ENCODE peak calls at places on chromosome 1, in ten cellular contexts. One of them, this sample, is unnamed. For H3K27me3, the result is how much of the 10 kb centered on the place peaks cover.

GRCh38 chr1:2504224-2504948 is 22.0 kb downstream of the PANK4 start:
- DNase-seq in SK-N-SH: no peak
- DNase-seq in stomach: no peak
- DNase-seq in esophagus muscularis mucosa: no peak
- DNase-seq in breast epithelium: no peak
- DNase-seq in transverse colon: no peak
- DNase-seq in GM23338: no peak
- DNase-seq in H1: no peak
- DNase-seq in suprapubic skin: no peak
- DNase-seq in sigmoid colon: no peak
- DNase-seq in this sample: no peak

GRCh38 chr1:116982319-116983004 is 19.1 kb upstream of the CD101 start:
- DNase-seq in SK-N-SH: no peak
- DNase-seq in stomach: no peak
- DNase-seq in esophagus muscularis mucosa: peak
- DNase-seq in breast epithelium: no peak
- DNase-seq in transverse colon: peak
- DNase-seq in GM23338: peak
- DNase-seq in H1: peak
- DNase-seq in suprapubic skin: no peak
- DNase-seq in sigmoid colon: no peak
- DNase-seq in this sample: no peak

GRCh38 chr1:230500063-230500462 is 73.9 kb upstream of the PGBD5 start:
- DNase-seq in SK-N-SH: no peak
- DNase-seq in stomach: no peak
- DNase-seq in esophagus muscularis mucosa: no peak
- DNase-seq in breast epithelium: no peak
- DNase-seq in transverse colon: no peak
- DNase-seq in GM23338: no peak
- DNase-seq in H1: no peak
- DNase-seq in suprapubic skin: no peak
- DNase-seq in sigmoid colon: no peak
- DNase-seq in this sample: no peak

GRCh38 chr1:239778221-239778813 is 313.4 kb upstream of the FMN2 start:
- DNase-seq in SK-N-SH: no peak
- DNase-seq in stomach: no peak
- DNase-seq in esophagus muscularis mucosa: no peak
- DNase-seq in breast epithelium: no peak
- DNase-seq in transverse colon: no peak
- DNase-seq in GM23338: no peak
- DNase-seq in H1: no peak
- DNase-seq in suprapubic skin: no peak
- DNase-seq in sigmoid colon: no peak
- DNase-seq in this sample: peak

GRCh38 chr1:116878804-116879477 is 30.8 kb upstream of the PTGFRN start:
- DNase-seq in SK-N-SH: peak
- DNase-seq in stomach: no peak
- DNase-seq in esophagus muscularis mucosa: no peak
- DNase-seq in breast epithelium: peak
- DNase-seq in transverse colon: no peak
- DNase-seq in GM23338: peak
- DNase-seq in H1: no peak
- DNase-seq in suprapubic skin: no peak
- DNase-seq in sigmoid colon: peak
- DNase-seq in this sample: peak

GRCh38 chr1:116380499-116381316 is 7.7 kb downstream of the ATP1A1 start:
- DNase-seq in SK-N-SH: no peak
- DNase-seq in stomach: no peak
- DNase-seq in esophagus muscularis mucosa: no peak
- DNase-seq in breast epithelium: no peak
- DNase-seq in transverse colon: no peak
- DNase-seq in GM23338: no peak
- DNase-seq in H1: no peak
- DNase-seq in suprapubic skin: no peak
- DNase-seq in sigmoid colon: no peak
- DNase-seq in this sample: no peak

GRCh38 chr1:80066060-80066459 is 1059.5 kb upstream of the ADGRL4 start:
- DNase-seq in SK-N-SH: no peak
- DNase-seq in stomach: no peak
- DNase-seq in esophagus muscularis mucosa: no peak
- DNase-seq in breast epithelium: no peak
- DNase-seq in transverse colon: no peak
- DNase-seq in GM23338: no peak
- DNase-seq in H1: no peak
- DNase-seq in suprapubic skin: no peak
- DNase-seq in sigmoid colon: no peak
- DNase-seq in this sample: no peak

GRCh38 chr1:53592521-53592982 is 133.4 kb downstream of the DMRTB1 start:
- DNase-seq in SK-N-SH: peak
- DNase-seq in stomach: peak
- DNase-seq in esophagus muscularis mucosa: no peak
- DNase-seq in breast epithelium: peak
- DNase-seq in transverse colon: peak
- DNase-seq in GM23338: peak
- DNase-seq in H1: peak
- DNase-seq in suprapubic skin: peak
- DNase-seq in sigmoid colon: peak
- DNase-seq in this sample: peak

GRCh38 chr1:41860214-41860613 is 58.5 kb downstream of the HIVEP3 start:
- DNase-seq in SK-N-SH: no peak
- DNase-seq in stomach: no peak
- DNase-seq in esophagus muscularis mucosa: no peak
- DNase-seq in breast epithelium: no peak
- DNase-seq in transverse colon: no peak
- DNase-seq in GM23338: no peak
- DNase-seq in H1: no peak
- DNase-seq in suprapubic skin: no peak
- DNase-seq in sigmoid colon: no peak
- DNase-seq in this sample: no peak

GRCh38 chr1:77282866-77283539 is 1.2 kb downstream of the AK5 start:
- DNase-seq in SK-N-SH: peak
- DNase-seq in stomach: no peak
- DNase-seq in esophagus muscularis mucosa: no peak
- DNase-seq in breast epithelium: no peak
- DNase-seq in transverse colon: no peak
- DNase-seq in GM23338: peak
- DNase-seq in H1: no peak
- DNase-seq in suprapubic skin: peak
- DNase-seq in sigmoid colon: no peak
- DNase-seq in this sample: no peak

GRCh38 chr1:77279929-77280328 is 1.9 kb upstream of the AK5 start:
- DNase-seq in SK-N-SH: no peak
- DNase-seq in stomach: no peak
- DNase-seq in esophagus muscularis mucosa: no peak
- DNase-seq in breast epithelium: no peak
- DNase-seq in transverse colon: no peak
- DNase-seq in GM23338: no peak
- DNase-seq in H1: no peak
- DNase-seq in suprapubic skin: no peak
- DNase-seq in sigmoid colon: no peak
- DNase-seq in this sample: no peak

GRCh38 chr1:77282187-77282865 is 507 bp downstream of the AK5 start:
- DNase-seq in SK-N-SH: no peak
- DNase-seq in stomach: no peak
- DNase-seq in esophagus muscularis mucosa: no peak
- DNase-seq in breast epithelium: no peak
- DNase-seq in transverse colon: no peak
- DNase-seq in GM23338: peak
- DNase-seq in H1: no peak
- DNase-seq in suprapubic skin: peak
- DNase-seq in sigmoid colon: no peak
- DNase-seq in this sample: no peak

GRCh38 chr1:77281491-77282186 is at the start of gene AK5:
- DNase-seq in SK-N-SH: peak
- DNase-seq in stomach: peak
- DNase-seq in esophagus muscularis mucosa: no peak
- DNase-seq in breast epithelium: no peak
- DNase-seq in transverse colon: no peak
- DNase-seq in GM23338: peak
- DNase-seq in H1: no peak
- DNase-seq in suprapubic skin: peak
- DNase-seq in sigmoid colon: no peak
- DNase-seq in this sample: peak

GRCh38 chr1:77280962-77281361 is 857 bp upstream of the AK5 start:
- DNase-seq in SK-N-SH: peak
- DNase-seq in stomach: no peak
- DNase-seq in esophagus muscularis mucosa: no peak
- DNase-seq in breast epithelium: no peak
- DNase-seq in transverse colon: no peak
- DNase-seq in GM23338: no peak
- DNase-seq in H1: no peak
- DNase-seq in suprapubic skin: no peak
- DNase-seq in sigmoid colon: no peak
- DNase-seq in this sample: no peak
- H3K27me3 ChIP-seq in SK-N-SH: under half
- H3K27me3 ChIP-seq in stomach: half or more
- H3K27me3 ChIP-seq in esophagus muscularis mucosa: under half
- H3K27me3 ChIP-seq in breast epithelium: under half
- H3K27me3 ChIP-seq in transverse colon: half or more
- H3K27me3 ChIP-seq in GM23338: under half
- H3K27me3 ChIP-seq in H1: under half
- H3K27me3 ChIP-seq in suprapubic skin: under half
- H3K27me3 ChIP-seq in sigmoid colon: under half
- H3K27me3 ChIP-seq in this sample: under half

GRCh38 chr1:28577738-28578536 is 14.1 kb upstream of the RAB42 start:
- DNase-seq in SK-N-SH: no peak
- DNase-seq in stomach: no peak
- DNase-seq in esophagus muscularis mucosa: no peak
- DNase-seq in breast epithelium: no peak
- DNase-seq in transverse colon: no peak
- DNase-seq in GM23338: no peak
- DNase-seq in H1: no peak
- DNase-seq in suprapubic skin: no peak
- DNase-seq in sigmoid colon: no peak
- DNase-seq in this sample: no peak
- TF ChIP-seq POLR2AphosphoS5 in SK-N-SH: no peak
- TF ChIP-seq POLR2AphosphoS5 in stomach: peak
- TF ChIP-seq POLR2AphosphoS5 in esophagus muscularis mucosa: no peak
- TF ChIP-seq POLR2AphosphoS5 in breast epithelium: no peak
- TF ChIP-seq POLR2AphosphoS5 in transverse colon: peak
- TF ChIP-seq POLR2AphosphoS5 in GM23338: peak
- TF ChIP-seq POLR2AphosphoS5 in H1: peak
- TF ChIP-seq POLR2AphosphoS5 in suprapubic skin: no peak
- TF ChIP-seq POLR2AphosphoS5 in sigmoid colon: no peak
- TF ChIP-seq POLR2AphosphoS5 in this sample: no peak

DNA sequence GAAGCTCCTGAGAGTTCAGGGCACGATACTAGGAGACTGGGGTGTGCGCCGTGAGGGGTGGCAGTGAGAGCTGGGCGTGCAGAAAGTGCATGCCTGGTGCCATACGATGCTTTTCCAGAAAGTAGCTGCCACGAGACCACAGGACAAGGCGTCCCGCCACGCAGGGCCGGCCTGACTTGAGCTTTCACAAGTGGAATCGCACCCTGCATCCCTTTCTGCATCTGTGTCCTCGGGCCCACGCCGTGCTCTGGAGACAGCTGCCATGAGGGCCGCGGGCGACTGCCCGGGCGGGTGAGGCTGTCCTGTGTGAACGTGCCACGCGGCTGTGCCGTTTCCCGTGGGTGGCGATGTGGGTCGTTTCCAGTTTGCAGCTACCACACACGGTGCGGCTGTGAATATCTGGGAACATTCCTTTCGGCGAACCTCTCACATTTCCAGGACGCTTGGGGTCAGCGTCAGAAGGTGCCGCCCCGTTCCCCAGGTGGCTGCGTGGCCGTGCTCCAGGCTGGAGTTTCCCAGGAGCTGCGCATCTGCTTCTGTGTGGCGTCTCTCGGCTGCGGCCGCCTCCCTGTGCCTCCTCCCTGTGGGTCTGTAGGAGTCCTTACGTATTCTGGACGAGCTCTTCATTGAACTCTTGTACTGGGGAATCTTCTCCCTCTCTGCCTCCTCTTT is 1.0 kb upstream of the PERM1 start:
- DNase-seq in SK-N-SH: no peak
- DNase-seq in stomach: no peak
- DNase-seq in esophagus muscularis mucosa: no peak
- DNase-seq in breast epithelium: no peak
- DNase-seq in transverse colon: no peak
- DNase-seq in GM23338: no peak
- DNase-seq in H1: no peak
- DNase-seq in suprapubic skin: no peak
- DNase-seq in sigmoid colon: no peak
- DNase-seq in this sample: no peak
- H3K27me3 ChIP-seq in SK-N-SH: under half
- H3K27me3 ChIP-seq in stomach: half or more
- H3K27me3 ChIP-seq in esophagus muscularis mucosa: under half
- H3K27me3 ChIP-seq in breast epithelium: under half
- H3K27me3 ChIP-seq in transverse colon: half or more
- H3K27me3 ChIP-seq in GM23338: under half
- H3K27me3 ChIP-seq in H1: under half
- H3K27me3 ChIP-seq in suprapubic skin: half or more
- H3K27me3 ChIP-seq in sigmoid colon: under half
- H3K27me3 ChIP-seq in this sample: under half

GRCh38 chr1:113692342-113692741 is 66.9 kb downstream of the PHTF1 start:
- DNase-seq in SK-N-SH: no peak
- DNase-seq in stomach: no peak
- DNase-seq in esophagus muscularis mucosa: no peak
- DNase-seq in breast epithelium: no peak
- DNase-seq in transverse colon: no peak
- DNase-seq in GM23338: no peak
- DNase-seq in H1: no peak
- DNase-seq in suprapubic skin: no peak
- DNase-seq in sigmoid colon: no peak
- DNase-seq in this sample: no peak

GRCh38 chr1:113683384-113684152 is 75.7 kb downstream of the PHTF1 start:
- DNase-seq in SK-N-SH: no peak
- DNase-seq in stomach: no peak
- DNase-seq in esophagus muscularis mucosa: no peak
- DNase-seq in breast epithelium: no peak
- DNase-seq in transverse colon: no peak
- DNase-seq in GM23338: no peak
- DNase-seq in H1: no peak
- DNase-seq in suprapubic skin: no peak
- DNase-seq in sigmoid colon: no peak
- DNase-seq in this sample: no peak

GRCh38 chr1:113684153-113684541 is 75.1 kb downstream of the PHTF1 start:
- DNase-seq in SK-N-SH: peak
- DNase-seq in stomach: no peak
- DNase-seq in esophagus muscularis mucosa: no peak
- DNase-seq in breast epithelium: no peak
- DNase-seq in transverse colon: peak
- DNase-seq in GM23338: no peak
- DNase-seq in H1: no peak
- DNase-seq in suprapubic skin: peak
- DNase-seq in sigmoid colon: peak
- DNase-seq in this sample: peak

GRCh38 chr1:113691184-113691583 is 68.1 kb downstream of the PHTF1 start:
- DNase-seq in SK-N-SH: no peak
- DNase-seq in stomach: no peak
- DNase-seq in esophagus muscularis mucosa: no peak
- DNase-seq in breast epithelium: no peak
- DNase-seq in transverse colon: no peak
- DNase-seq in GM23338: no peak
- DNase-seq in H1: no peak
- DNase-seq in suprapubic skin: no peak
- DNase-seq in sigmoid colon: no peak
- DNase-seq in this sample: no peak

GRCh38 chr1:113686891-113687624 is 72.2 kb downstream of the PHTF1 start:
- DNase-seq in SK-N-SH: no peak
- DNase-seq in stomach: no peak
- DNase-seq in esophagus muscularis mucosa: no peak
- DNase-seq in breast epithelium: no peak
- DNase-seq in transverse colon: no peak
- DNase-seq in GM23338: no peak
- DNase-seq in H1: no peak
- DNase-seq in suprapubic skin: no peak
- DNase-seq in sigmoid colon: no peak
- DNase-seq in this sample: no peak
- TF ChIP-seq POLR2AphosphoS5 in SK-N-SH: no peak
- TF ChIP-seq POLR2AphosphoS5 in stomach: no peak
- TF ChIP-seq POLR2AphosphoS5 in esophagus muscularis mucosa: no peak
- TF ChIP-seq POLR2AphosphoS5 in breast epithelium: no peak
- TF ChIP-seq POLR2AphosphoS5 in transverse colon: no peak
- TF ChIP-seq POLR2AphosphoS5 in GM23338: no peak
- TF ChIP-seq POLR2AphosphoS5 in H1: no peak
- TF ChIP-seq POLR2AphosphoS5 in suprapubic skin: no peak
- TF ChIP-seq POLR2AphosphoS5 in sigmoid colon: no peak
- TF ChIP-seq POLR2AphosphoS5 in this sample: no peak

This sample was measured in prostate gland.